ENCODE peak calls at places on chromosomes 3 and 15, in eight cellular contexts. N is AG08395, P is sciatic nerve, S is A172, T is glutamatergic neuron, E is mesothelial cell of epicardium, V is brain microvascular endothelial cell, O is head of caudate nucleus. W is an unnamed sample.

GRCh38 chr3:194587438-194587931 is 45.7 kb downstream of the TMEM44 start:
- DNase-seq in T (no peak), V (peak), S (peak), P (no peak), N (no peak), E (no peak), O (peak), W (no peak)

GRCh38 chr15:69782809-69783208 is 314.9 kb downstream of the TLE3 start:
- DNase-seq in T (no peak), V (no peak), P (no peak), S (no peak), O (no peak), E (no peak), N (no peak), W (no peak)

GRCh38 chr3:110813541-110813940 is 258.1 kb upstream of the NECTIN3 start:
- DNase-seq in S (no peak), P (no peak), V (no peak), E (no peak), N (no peak), O (no peak), T (no peak), W (no peak)

GRCh38 chr15:64865998-64866520 is 24.3 kb downstream of the PLEKHO2 start:
- DNase-seq in N (peak), S (peak), O (peak), V (peak), P (no peak), T (no peak), E (no peak), W (no peak)

GRCh38 chr3:194255252-194256039 is 95.7 kb downstream of the CPN2 start:
- DNase-seq in S (no peak), E (peak), N (no peak), P (no peak), T (no peak), O (no peak), V (no peak), W (no peak)

GRCh38 chr3:55489804-55490132 is 2.7 kb upstream of the WNT5A start:
- DNase-seq in S (peak), O (no peak), N (no peak), E (no peak), T (peak), V (no peak), P (no peak), W (no peak)

GRCh38 chr3:123448503-123449091 is at the start of gene ADCY5:
- DNase-seq in E (peak), P (peak), V (no peak), N (no peak), O (no peak), S (no peak), T (peak), W (no peak)

GRCh38 chr15:83436513-83437158 is 10.5 kb upstream of the SH3GL3 start:
- DNase-seq in P (no peak), T (peak), S (peak), E (no peak), N (peak), V (peak), O (peak), W (no peak)

GRCh38 chr3:172102123-172102882 is 62.9 kb downstream of the FNDC3B start:
- DNase-seq in E (no peak), O (no peak), P (no peak), N (no peak), V (no peak), S (no peak), T (no peak), W (no peak)

GRCh38 chr3:33717866-33718594 is at the start of gene CLASP2:
- DNase-seq in E (peak), S (peak), P (peak), N (peak), V (peak), T (peak), O (peak), W (peak)

GRCh38 chr3:108602249-108602934 is 12.9 kb downstream of the DZIP3 start:
- DNase-seq in N (no peak), O (peak), T (no peak), V (no peak), P (no peak), S (no peak), E (no peak), W (no peak)

GRCh38 chr3:195352895-195353488 is 82.0 kb upstream of the XXYLT1 start:
- DNase-seq in P (no peak), E (no peak), N (peak), S (peak), T (no peak), O (no peak), V (peak), W (no peak)

GRCh38 chr3:17023006-17023664 is 138.4 kb downstream of the PLCL2 start:
- DNase-seq in T (no peak), N (no peak), P (no peak), S (peak), E (no peak), O (no peak), V (no peak), W (no peak)

GRCh38 chr15:71790081-71790480 is 20.3 kb upstream of the NR2E3 start:
- DNase-seq in S (peak), E (no peak), V (peak), T (no peak), N (no peak), P (peak), O (no peak), W (no peak)

GRCh38 chr15:38857814-38858213 is 293.2 kb upstream of the RASGRP1 start:
- DNase-seq in P (no peak), N (no peak), S (no peak), V (no peak), E (no peak), T (no peak), O (no peak), W (no peak)

GRCh38 chr15:92655178-92655995 is at the start of gene FAM174B:
- DNase-seq in V (no peak), E (peak), O (peak), T (peak), S (no peak), N (peak), P (no peak), W (peak)